ENCODE peak calls at places on chromosomes 11 and 22, in ten cellular contexts. One of them, this sample, is unnamed.

GRCh38 chr11:1281326-1281973 is 28.0 kb downstream of the TOLLIP start:
- DNase-seq in coronary artery: no peak
- DNase-seq in psoas muscle: no peak
- DNase-seq in lower leg skin: no peak
- DNase-seq in RWPE1: no peak
- DNase-seq in IMR-90: no peak
- DNase-seq in cardiac fibroblast: no peak
- DNase-seq in AG10803: peak; percentile 43
- DNase-seq in right atrium auricular region: no peak
- DNase-seq in nephron progenitor cell: no peak
- DNase-seq in this sample: no peak

GRCh38 chr11:115720537-115721308 is 216.5 kb upstream of the CADM1 start:
- DNase-seq in psoas muscle: no peak
- DNase-seq in RWPE1: no peak
- DNase-seq in IMR-90: no peak
- DNase-seq in lower leg skin: no peak
- DNase-seq in coronary artery: no peak
- DNase-seq in cardiac fibroblast: no peak
- DNase-seq in nephron progenitor cell: no peak
- DNase-seq in right atrium auricular region: no peak
- DNase-seq in AG10803: no peak
- DNase-seq in this sample: no peak

GRCh38 chr11:130383363-130384168 is 44.8 kb downstream of the ADAMTS8 start:
- DNase-seq in nephron progenitor cell: peak; percentile 26
- DNase-seq in psoas muscle: peak; percentile 46
- DNase-seq in coronary artery: no peak
- DNase-seq in lower leg skin: peak; percentile 74
- DNase-seq in cardiac fibroblast: peak; percentile 67
- DNase-seq in AG10803: peak; percentile 75
- DNase-seq in right atrium auricular region: no peak
- DNase-seq in IMR-90: peak; percentile 100
- DNase-seq in RWPE1: no peak
- DNase-seq in this sample: no peak

GRCh38 chr11:19253817-19254216 is 13.1 kb upstream of the E2F8 start:
- DNase-seq in nephron progenitor cell: no peak
- DNase-seq in psoas muscle: no peak
- DNase-seq in right atrium auricular region: no peak
- DNase-seq in cardiac fibroblast: peak; percentile 23
- DNase-seq in coronary artery: no peak
- DNase-seq in AG10803: no peak
- DNase-seq in IMR-90: no peak
- DNase-seq in RWPE1: no peak
- DNase-seq in lower leg skin: no peak
- DNase-seq in this sample: no peak

GRCh38 chr11:113256431-113257227 is 57.8 kb upstream of the TTC12 start:
- DNase-seq in RWPE1: no peak
- DNase-seq in right atrium auricular region: no peak
- DNase-seq in AG10803: no peak
- DNase-seq in psoas muscle: no peak
- DNase-seq in cardiac fibroblast: no peak
- DNase-seq in nephron progenitor cell: no peak
- DNase-seq in lower leg skin: no peak
- DNase-seq in coronary artery: no peak
- DNase-seq in IMR-90: no peak
- DNase-seq in this sample: no peak

GRCh38 chr22:42627981-42628380 is 12.4 kb downstream of the ATP5MGL start:
- DNase-seq in AG10803: no peak
- DNase-seq in right atrium auricular region: no peak
- DNase-seq in RWPE1: no peak
- DNase-seq in lower leg skin: no peak
- DNase-seq in coronary artery: no peak
- DNase-seq in cardiac fibroblast: no peak
- DNase-seq in psoas muscle: no peak
- DNase-seq in IMR-90: no peak
- DNase-seq in nephron progenitor cell: no peak
- DNase-seq in this sample: no peak

GRCh38 chr22:43537019-43537585 is 125.3 kb downstream of the MPPED1 start:
- DNase-seq in lower leg skin: peak; percentile 67
- DNase-seq in IMR-90: no peak
- DNase-seq in AG10803: no peak
- DNase-seq in psoas muscle: no peak
- DNase-seq in right atrium auricular region: no peak
- DNase-seq in coronary artery: no peak
- DNase-seq in RWPE1: no peak
- DNase-seq in cardiac fibroblast: no peak
- DNase-seq in nephron progenitor cell: no peak
- DNase-seq in this sample: peak; percentile 80

GRCh38 chr11:108654994-108655631 is 9.8 kb upstream of the DDX10 start:
- DNase-seq in coronary artery: no peak
- DNase-seq in RWPE1: peak; percentile 71
- DNase-seq in IMR-90: peak; percentile 56
- DNase-seq in psoas muscle: no peak
- DNase-seq in cardiac fibroblast: peak; percentile 63
- DNase-seq in nephron progenitor cell: peak; percentile 33
- DNase-seq in right atrium auricular region: no peak
- DNase-seq in lower leg skin: no peak
- DNase-seq in AG10803: peak; percentile 67
- DNase-seq in this sample: no peak

GRCh38 chr22:25153961-25154685 is 45.5 kb upstream of the CRYBB3 start:
- DNase-seq in AG10803: peak; percentile 66
- DNase-seq in psoas muscle: peak; percentile 55
- DNase-seq in right atrium auricular region: peak; percentile 77
- DNase-seq in RWPE1: peak; percentile 81
- DNase-seq in coronary artery: no peak
- DNase-seq in IMR-90: no peak
- DNase-seq in cardiac fibroblast: peak; percentile 93
- DNase-seq in lower leg skin: no peak
- DNase-seq in nephron progenitor cell: no peak
- DNase-seq in this sample: no peak

GRCh38 chr11:93904711-93905110 is 54.3 kb upstream of the VSTM5 start:
- DNase-seq in nephron progenitor cell: no peak
- DNase-seq in cardiac fibroblast: no peak
- DNase-seq in right atrium auricular region: no peak
- DNase-seq in AG10803: no peak
- DNase-seq in lower leg skin: no peak
- DNase-seq in coronary artery: no peak
- DNase-seq in IMR-90: no peak
- DNase-seq in RWPE1: no peak
- DNase-seq in psoas muscle: no peak
- DNase-seq in this sample: no peak

GRCh38 chr22:26245001-26245400 is 75.7 kb downstream of the SEZ6L start:
- DNase-seq in AG10803: no peak
- DNase-seq in IMR-90: no peak
- DNase-seq in right atrium auricular region: no peak
- DNase-seq in coronary artery: no peak
- DNase-seq in lower leg skin: no peak
- DNase-seq in cardiac fibroblast: no peak
- DNase-seq in nephron progenitor cell: no peak
- DNase-seq in psoas muscle: no peak
- DNase-seq in RWPE1: no peak
- DNase-seq in this sample: no peak

GRCh38 chr22:46350111-46350510 is 14.6 kb downstream of the TRMU start:
- DNase-seq in right atrium auricular region: no peak
- DNase-seq in cardiac fibroblast: no peak
- DNase-seq in psoas muscle: no peak
- DNase-seq in nephron progenitor cell: no peak
- DNase-seq in AG10803: no peak
- DNase-seq in lower leg skin: no peak
- DNase-seq in IMR-90: no peak
- DNase-seq in coronary artery: no peak
- DNase-seq in RWPE1: no peak
- DNase-seq in this sample: no peak

GRCh38 chr11:42237701-42238235 is 778.3 kb upstream of the LRRC4C start:
- DNase-seq in right atrium auricular region: no peak
- DNase-seq in psoas muscle: no peak
- DNase-seq in nephron progenitor cell: no peak
- DNase-seq in RWPE1: peak; percentile 31
- DNase-seq in cardiac fibroblast: peak; percentile 38
- DNase-seq in coronary artery: no peak
- DNase-seq in IMR-90: no peak
- DNase-seq in lower leg skin: no peak
- DNase-seq in AG10803: peak; percentile 44
- DNase-seq in this sample: no peak

GRCh38 chr22:28013611-28014010 is 94.6 kb upstream of the PITPNB start:
- DNase-seq in cardiac fibroblast: no peak
- DNase-seq in coronary artery: no peak
- DNase-seq in psoas muscle: no peak
- DNase-seq in IMR-90: no peak
- DNase-seq in lower leg skin: no peak
- DNase-seq in AG10803: no peak
- DNase-seq in nephron progenitor cell: no peak
- DNase-seq in RWPE1: no peak
- DNase-seq in right atrium auricular region: no peak
- DNase-seq in this sample: no peak

GRCh38 chr11:46393231-46393616 is 1.6 kb upstream of the CHRM4 start:
- DNase-seq in RWPE1: no peak
- DNase-seq in coronary artery: no peak
- DNase-seq in nephron progenitor cell: no peak
- DNase-seq in lower leg skin: no peak
- DNase-seq in cardiac fibroblast: no peak
- DNase-seq in AG10803: no peak
- DNase-seq in psoas muscle: no peak
- DNase-seq in IMR-90: no peak
- DNase-seq in right atrium auricular region: no peak
- DNase-seq in this sample: no peak

GRCh38 chr11:46392421-46393230 is 1.1 kb upstream of the CHRM4 start:
- DNase-seq in IMR-90: peak; percentile 72
- DNase-seq in cardiac fibroblast: peak; percentile 83
- DNase-seq in nephron progenitor cell: peak; percentile 96
- DNase-seq in coronary artery: peak; percentile 84
- DNase-seq in AG10803: peak; percentile 71
- DNase-seq in psoas muscle: peak; percentile 89
- DNase-seq in lower leg skin: peak; percentile 96
- DNase-seq in RWPE1: peak; percentile 87
- DNase-seq in right atrium auricular region: peak; percentile 78
- DNase-seq in this sample: peak; percentile 95

GRCh38 chr11:46390331-46391171 is 1.0 kb downstream of the CHRM4 start:
- DNase-seq in coronary artery: no peak
- DNase-seq in lower leg skin: no peak
- DNase-seq in cardiac fibroblast: no peak
- DNase-seq in RWPE1: no peak
- DNase-seq in AG10803: no peak
- DNase-seq in IMR-90: no peak
- DNase-seq in psoas muscle: no peak
- DNase-seq in nephron progenitor cell: no peak
- DNase-seq in right atrium auricular region: no peak
- DNase-seq in this sample: no peak

GRCh38 chr11:46391186-46391577 is 394 bp downstream of the CHRM4 start:
- DNase-seq in psoas muscle: no peak
- DNase-seq in IMR-90: no peak
- DNase-seq in lower leg skin: no peak
- DNase-seq in RWPE1: no peak
- DNase-seq in right atrium auricular region: no peak
- DNase-seq in nephron progenitor cell: no peak
- DNase-seq in coronary artery: no peak
- DNase-seq in cardiac fibroblast: no peak
- DNase-seq in AG10803: no peak
- DNase-seq in this sample: no peak

GRCh38 chr11:46391578-46392420 is at the start of gene CHRM4:
- DNase-seq in coronary artery: no peak
- DNase-seq in psoas muscle: no peak
- DNase-seq in IMR-90: peak; percentile 45
- DNase-seq in right atrium auricular region: no peak
- DNase-seq in AG10803: no peak
- DNase-seq in lower leg skin: no peak
- DNase-seq in RWPE1: peak; percentile 51
- DNase-seq in nephron progenitor cell: peak; percentile 69
- DNase-seq in cardiac fibroblast: peak; percentile 39
- DNase-seq in this sample: no peak
- TF ChIP-seq CTCF in coronary artery: no peak
- TF ChIP-seq CTCF in psoas muscle: no peak
- TF ChIP-seq CTCF in IMR-90: peak; percentile 55
- TF ChIP-seq CTCF in right atrium auricular region: peak; percentile 21
- TF ChIP-seq CTCF in AG10803: peak; percentile 12
- TF ChIP-seq CTCF in lower leg skin: no peak
- TF ChIP-seq CTCF in RWPE1: peak; percentile 37
- TF ChIP-seq CTCF in nephron progenitor cell: peak; percentile 18
- TF ChIP-seq CTCF in cardiac fibroblast: peak; percentile 3
- TF ChIP-seq CTCF in this sample: peak; percentile 63

GRCh38 chr11:61007971-61008896 is 36.8 kb downstream of the CD6 start:
- DNase-seq in IMR-90: no peak
- DNase-seq in right atrium auricular region: no peak
- DNase-seq in coronary artery: no peak
- DNase-seq in nephron progenitor cell: peak; percentile 73
- DNase-seq in cardiac fibroblast: no peak
- DNase-seq in AG10803: no peak
- DNase-seq in RWPE1: peak; percentile 13
- DNase-seq in psoas muscle: no peak
- DNase-seq in lower leg skin: no peak
- DNase-seq in this sample: no peak
- TF ChIP-seq CTCF in IMR-90: no peak
- TF ChIP-seq CTCF in right atrium auricular region: no peak
- TF ChIP-seq CTCF in coronary artery: no peak
- TF ChIP-seq CTCF in nephron progenitor cell: no peak
- TF ChIP-seq CTCF in cardiac fibroblast: no peak
- TF ChIP-seq CTCF in AG10803: no peak
- TF ChIP-seq CTCF in RWPE1: no peak
- TF ChIP-seq CTCF in psoas muscle: no peak
- TF ChIP-seq CTCF in lower leg skin: no peak
- TF ChIP-seq CTCF in this sample: no peak

GRCh38 chr11:96122601-96123044 is 198.7 kb upstream of the MTMR2 start:
- DNase-seq in psoas muscle: no peak
- DNase-seq in AG10803: no peak
- DNase-seq in IMR-90: peak; percentile 35
- DNase-seq in right atrium auricular region: no peak
- DNase-seq in coronary artery: no peak
- DNase-seq in RWPE1: peak; percentile 74
- DNase-seq in lower leg skin: no peak
- DNase-seq in cardiac fibroblast: no peak
- DNase-seq in nephron progenitor cell: no peak
- DNase-seq in this sample: no peak
- TF ChIP-seq CTCF in psoas muscle: no peak
- TF ChIP-seq CTCF in AG10803: no peak
- TF ChIP-seq CTCF in IMR-90: no peak
- TF ChIP-seq CTCF in right atrium auricular region: no peak
- TF ChIP-seq CTCF in coronary artery: no peak
- TF ChIP-seq CTCF in RWPE1: peak; percentile 24
- TF ChIP-seq CTCF in lower leg skin: no peak
- TF ChIP-seq CTCF in cardiac fibroblast: no peak
- TF ChIP-seq CTCF in nephron progenitor cell: no peak
- TF ChIP-seq CTCF in this sample: peak; percentile 15

DNA sequence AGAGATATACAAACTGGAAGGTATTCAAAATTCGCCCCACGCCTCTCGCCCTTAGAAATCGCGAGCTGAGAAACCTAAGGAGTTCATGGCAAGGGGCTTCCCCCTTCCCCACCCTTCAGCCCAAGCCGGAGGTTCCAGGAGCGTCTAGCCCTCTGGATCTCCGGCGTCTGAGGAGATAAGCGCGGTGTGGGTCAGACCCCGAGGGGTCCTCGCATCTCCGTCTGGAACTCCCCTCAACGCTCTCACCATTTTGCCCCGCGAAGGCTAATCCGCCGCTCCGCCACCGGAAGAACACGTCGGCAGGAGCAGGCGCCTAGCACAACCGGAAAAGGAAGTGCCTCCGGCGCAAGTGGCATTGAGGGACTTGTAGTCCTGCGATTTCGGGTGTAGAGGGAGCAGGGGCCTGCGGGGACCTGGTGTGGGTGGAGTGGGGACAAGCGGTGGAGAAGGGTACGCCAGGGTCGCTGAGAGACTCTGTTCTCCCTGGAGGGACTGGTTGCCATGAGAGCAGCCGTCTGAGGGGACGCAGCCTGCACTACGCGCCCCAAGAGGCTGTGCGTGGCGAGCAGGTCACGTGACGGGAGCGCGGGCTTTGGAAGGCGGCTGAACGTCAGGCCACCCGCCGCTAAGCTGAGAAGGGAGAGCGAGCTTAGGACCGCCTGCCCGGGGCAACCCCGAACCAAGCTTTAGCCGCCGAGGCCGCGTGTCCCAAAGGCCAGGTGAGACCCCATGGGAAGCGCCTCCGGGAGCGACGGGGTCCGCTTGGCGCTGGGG is at the start of the genes FEN1 and TMEM258:
- DNase-seq in right atrium auricular region: peak; percentile 92
- DNase-seq in psoas muscle: peak; percentile 90
- DNase-seq in cardiac fibroblast: peak; percentile 96
- DNase-seq in RWPE1: peak; percentile 89
- DNase-seq in lower leg skin: peak; percentile 98
- DNase-seq in IMR-90: peak; percentile 94
- DNase-seq in nephron progenitor cell: peak; percentile 86
- DNase-seq in coronary artery: peak; percentile 94
- DNase-seq in AG10803: peak; percentile 93
- DNase-seq in this sample: peak; percentile 96
- TF ChIP-seq CTCF in right atrium auricular region: no peak
- TF ChIP-seq CTCF in psoas muscle: no peak
- TF ChIP-seq CTCF in cardiac fibroblast: no peak
- TF ChIP-seq CTCF in RWPE1: no peak
- TF ChIP-seq CTCF in lower leg skin: no peak
- TF ChIP-seq CTCF in IMR-90: peak; percentile 2
- TF ChIP-seq CTCF in nephron progenitor cell: no peak
- TF ChIP-seq CTCF in coronary artery: no peak
- TF ChIP-seq CTCF in AG10803: no peak
- TF ChIP-seq CTCF in this sample: no peak